ENCODE peak calls at places on chromosome X, in five cellular contexts. M is fibroblast of villous mesenchyme, C is AG09319, I is LoVo, X is foreskin fibroblast. K is an unnamed sample.

GRCh38 chrX:140439455-140439854 is 65.4 kb downstream of the SOX3 start:
- DNase-seq in M (no peak), C (no peak), I (no peak), X (no peak), K (no peak)

GRCh38 chrX:154748712-154749339 is 2.1 kb downstream of the GAB3 start:
- DNase-seq in M (peak), C (no peak), I (peak), X (no peak), K (peak)

GRCh38 chrX:132165651-132166050 is 37.8 kb upstream of the FRMD7 start:
- DNase-seq in M (no peak), C (no peak), I (no peak), X (no peak), K (no peak)

GRCh38 chrX:108945883-108946523 is 209.6 kb upstream of the IRS4 start:
- DNase-seq in M (no peak), C (no peak), I (no peak), X (no peak), K (no peak)

GRCh38 chrX:63560601-63561218 is 209.6 kb upstream of the SPIN4 start:
- DNase-seq in M (peak), C (no peak), I (peak), X (peak), K (peak)

GRCh38 chrX:6021316-6022091 is 207.2 kb downstream of the NLGN4X start:
- DNase-seq in M (peak), C (no peak), I (no peak), X (no peak), K (no peak)

GRCh38 chrX:108772549-108772948 is 36.2 kb upstream of the IRS4 start:
- DNase-seq in M (no peak), C (no peak), I (no peak), X (no peak), K (no peak)

GRCh38 chrX:44415639-44416386 is 72.3 kb upstream of the EFHC2 start:
- DNase-seq in M (no peak), C (no peak), I (peak), X (no peak), K (no peak)

GRCh38 chrX:149074429-149074828 is 430.7 kb downstream of the IDS start:
- DNase-seq in M (peak), C (peak), I (no peak), X (peak), K (no peak)

GRCh38 chrX:24487576-24487975 is 22.5 kb downstream of the PDK3 start:
- DNase-seq in M (no peak), C (no peak), I (no peak), X (no peak), K (no peak)

GRCh38 chrX:48972214-48973164 is 845 bp upstream of the KCND1 start:
- DNase-seq in M (peak), C (no peak), I (no peak), X (peak), K (peak)

GRCh38 chrX:130975947-130976346 is 72.9 kb upstream of the ENOX2 start:
- DNase-seq in M (peak), C (no peak), I (peak), X (no peak), K (peak)

GRCh38 chrX:4805559-4805958 is 1092.1 kb upstream of the PRKX start:
- DNase-seq in M (no peak), C (no peak), I (no peak), X (no peak), K (no peak)

GRCh38 chrX:46637937-46638336 is 64.4 kb downstream of the CHST7 start:
- DNase-seq in M (peak), C (no peak), I (no peak), X (peak), K (peak)

GRCh38 chrX:110915120-110915519 is 119.5 kb upstream of the CHRDL1 start:
- DNase-seq in M (peak), C (peak), I (no peak), X (peak), K (peak)

GRCh38 chrX:134999469-134999868 is 8.7 kb downstream of the SMIM10 start:
- DNase-seq in M (peak), C (no peak), I (peak), X (peak), K (peak)

GRCh38 chrX:13747836-13748235 is 13.3 kb downstream of the OFD1 start:
- DNase-seq in M (peak), C (peak), I (no peak), X (no peak), K (peak)

GRCh38 chrX:74835566-74835965 is 89.7 kb downstream of the NEXMIF start:
- DNase-seq in M (no peak), C (no peak), I (no peak), X (no peak), K (no peak)

GRCh38 chrX:133985164-133986007 is at the start of gene GPC3:
- DNase-seq in M (peak), C (no peak), I (peak), X (no peak), K (no peak)

GRCh38 chrX:104318330-104319009 is 63.7 kb upstream of the ESX1 start:
- DNase-seq in M (peak), C (no peak), I (peak), X (peak), K (peak)

GRCh38 chrX:13110427-13111324 is 66.3 kb upstream of the FAM9C start:
- DNase-seq in M (peak), C (peak), I (peak), X (peak), K (peak)

GRCh38 chrX:136754641-136755040 is 26.1 kb downstream of the ARHGEF6 start:
- DNase-seq in M (no peak), C (no peak), I (no peak), X (no peak), K (no peak)

GRCh38 chrX:25025615-25026014 is 9.8 kb upstream of the ARX start:
- DNase-seq in M (no peak), C (no peak), I (no peak), X (no peak), K (no peak)

GRCh38 chrX:123481908-123482873 is 250.7 kb downstream of the THOC2 start:
- DNase-seq in M (peak), C (peak), I (no peak), X (peak), K (no peak)

GRCh38 chrX:20128678-20129077 is 12.0 kb upstream of the MAP7D2 start:
- DNase-seq in M (no peak), C (no peak), I (no peak), X (no peak), K (no peak)

GRCh38 chrX:71671043-71671829 is 3.9 kb downstream of the LOC101059915 start:
- DNase-seq in M (no peak), C (no peak), I (no peak), X (no peak), K (no peak)

GRCh38 chrX:153878969-153879653 is 6.9 kb downstream of the L1CAM start:
- DNase-seq in M (no peak), C (no peak), I (no peak), X (no peak), K (no peak)

GRCh38 chrX:107726809-107727534 is 48.6 kb downstream of the TSC22D3 start:
- DNase-seq in M (no peak), C (no peak), I (no peak), X (no peak), K (no peak)

GRCh38 chrX:39893417-39894338 is 204.1 kb downstream of the BCOR start:
- DNase-seq in M (no peak), C (no peak), I (no peak), X (no peak), K (no peak)

GRCh38 chrX:140697618-140698017 is 11.9 kb upstream of the LINC00632 start:
- DNase-seq in M (no peak), C (no peak), I (no peak), X (no peak), K (no peak)

GRCh38 chrX:98371994-98372393 is 1488.3 kb downstream of the RPA4 start:
- DNase-seq in M (no peak), C (no peak), I (no peak), X (no peak), K (no peak)

GRCh38 chrX:151458824-151459223 is 61.8 kb downstream of the VMA21 start:
- DNase-seq in M (peak), C (no peak), I (no peak), X (no peak), K (no peak)

GRCh38 chrX:107135076-107135964 is 16.7 kb upstream of the RBM41 start:
- DNase-seq in M (peak), C (no peak), I (peak), X (peak), K (peak)

GRCh38 chrX:65587616-65588526 is 53.3 kb upstream of the LAS1L start:
- DNase-seq in M (peak), C (peak), I (peak), X (peak), K (peak)

GRCh38 chrX:66632473-66632872 is 6.4 kb downstream of the EDA2R start:
- DNase-seq in M (peak), C (no peak), I (no peak), X (no peak), K (peak)

GRCh38 chrX:1661922-1662221 is 47.0 kb downstream of the ASMT start:
- DNase-seq in M (no peak), C (no peak), I (no peak), X (no peak), K (no peak)

GRCh38 chrX:43003204-43003565 is 225.2 kb upstream of the PPP1R2C start:
- DNase-seq in M (no peak), C (no peak), I (no peak), X (no peak), K (no peak)

GRCh38 chrX:101028562-101028961 is 23.3 kb downstream of the TRMT2B start:
- DNase-seq in M (no peak), C (no peak), I (no peak), X (no peak), K (no peak)